ENCODE peak calls at places on chromosomes 4 and X, in eight cellular contexts. One of them, this sample, is unnamed.

GRCh38 chr4:89298160-89298559 is 9.4 kb downstream of the GPRIN3 start:
- DNase-seq in activated CD8-positive, alpha-beta memory T cell treated with anti-CD3 and anti-CD28 coated beads for 4 hours: no peak
- DNase-seq in thyroid gland: no peak
- DNase-seq in activated CD4-positive, alpha-beta T cell treated with anti-CD3 and anti-CD28 coated beads, Interleukin-2, amount 50 U/mL, for 1 hour: peak; percentile 32
- DNase-seq in endothelial cell: no peak
- DNase-seq in right cardiac atrium: no peak
- DNase-seq in iPS-NIHi11: no peak
- DNase-seq in ecto neural progenitor cell: no peak
- DNase-seq in this sample: no peak

GRCh38 chr4:113419631-113420030 is 341.9 kb downstream of the CAMK2D start:
- DNase-seq in thyroid gland: no peak
- DNase-seq in right cardiac atrium: no peak
- DNase-seq in ecto neural progenitor cell: no peak
- DNase-seq in endothelial cell: no peak
- DNase-seq in activated CD8-positive, alpha-beta memory T cell treated with anti-CD3 and anti-CD28 coated beads for 4 hours: no peak
- DNase-seq in iPS-NIHi11: no peak
- DNase-seq in activated CD4-positive, alpha-beta T cell treated with anti-CD3 and anti-CD28 coated beads, Interleukin-2, amount 50 U/mL, for 1 hour: no peak
- DNase-seq in this sample: no peak

GRCh38 chrX:154374361-154375155 is at the start of gene FLNA:
- DNase-seq in right cardiac atrium: no peak
- DNase-seq in activated CD4-positive, alpha-beta T cell treated with anti-CD3 and anti-CD28 coated beads, Interleukin-2, amount 50 U/mL, for 1 hour: no peak
- DNase-seq in ecto neural progenitor cell: peak; percentile 68
- DNase-seq in endothelial cell: peak; percentile 19
- DNase-seq in iPS-NIHi11: no peak
- DNase-seq in thyroid gland: peak; percentile 47
- DNase-seq in activated CD8-positive, alpha-beta memory T cell treated with anti-CD3 and anti-CD28 coated beads for 4 hours: no peak
- DNase-seq in this sample: no peak

GRCh38 chrX:2707334-2707760 is 16.3 kb downstream of the CD99 start:
- DNase-seq in endothelial cell: peak; percentile 37
- DNase-seq in activated CD8-positive, alpha-beta memory T cell treated with anti-CD3 and anti-CD28 coated beads for 4 hours: no peak
- DNase-seq in iPS-NIHi11: peak; percentile 42
- DNase-seq in ecto neural progenitor cell: peak; percentile 57
- DNase-seq in right cardiac atrium: peak; percentile 40
- DNase-seq in activated CD4-positive, alpha-beta T cell treated with anti-CD3 and anti-CD28 coated beads, Interleukin-2, amount 50 U/mL, for 1 hour: peak; percentile 51
- DNase-seq in thyroid gland: peak; percentile 57
- DNase-seq in this sample: peak; percentile 78

GRCh38 chr4:124426279-124426678 is 286.3 kb downstream of the ANKRD50 start:
- DNase-seq in activated CD8-positive, alpha-beta memory T cell treated with anti-CD3 and anti-CD28 coated beads for 4 hours: no peak
- DNase-seq in right cardiac atrium: no peak
- DNase-seq in iPS-NIHi11: no peak
- DNase-seq in activated CD4-positive, alpha-beta T cell treated with anti-CD3 and anti-CD28 coated beads, Interleukin-2, amount 50 U/mL, for 1 hour: no peak
- DNase-seq in thyroid gland: no peak
- DNase-seq in ecto neural progenitor cell: no peak
- DNase-seq in endothelial cell: no peak
- DNase-seq in this sample: no peak

GRCh38 chr4:25172964-25173917 is 13.0 kb upstream of the SEPSECS start:
- DNase-seq in ecto neural progenitor cell: no peak
- DNase-seq in activated CD8-positive, alpha-beta memory T cell treated with anti-CD3 and anti-CD28 coated beads for 4 hours: no peak
- DNase-seq in endothelial cell: no peak
- DNase-seq in right cardiac atrium: peak; percentile 28
- DNase-seq in iPS-NIHi11: peak; percentile 14
- DNase-seq in activated CD4-positive, alpha-beta T cell treated with anti-CD3 and anti-CD28 coated beads, Interleukin-2, amount 50 U/mL, for 1 hour: no peak
- DNase-seq in thyroid gland: no peak
- DNase-seq in this sample: no peak

GRCh38 chr4:152454398-152455011 is 81.4 kb downstream of the FBXW7 start:
- DNase-seq in activated CD8-positive, alpha-beta memory T cell treated with anti-CD3 and anti-CD28 coated beads for 4 hours: no peak
- DNase-seq in endothelial cell: no peak
- DNase-seq in right cardiac atrium: no peak
- DNase-seq in activated CD4-positive, alpha-beta T cell treated with anti-CD3 and anti-CD28 coated beads, Interleukin-2, amount 50 U/mL, for 1 hour: no peak
- DNase-seq in thyroid gland: no peak
- DNase-seq in iPS-NIHi11: peak; percentile 22
- DNase-seq in ecto neural progenitor cell: no peak
- DNase-seq in this sample: no peak

GRCh38 chrX:154401045-154401799 is 3.0 kb downstream of the RPL10 start:
- DNase-seq in activated CD4-positive, alpha-beta T cell treated with anti-CD3 and anti-CD28 coated beads, Interleukin-2, amount 50 U/mL, for 1 hour: no peak
- DNase-seq in activated CD8-positive, alpha-beta memory T cell treated with anti-CD3 and anti-CD28 coated beads for 4 hours: no peak
- DNase-seq in ecto neural progenitor cell: no peak
- DNase-seq in thyroid gland: no peak
- DNase-seq in endothelial cell: no peak
- DNase-seq in right cardiac atrium: no peak
- DNase-seq in iPS-NIHi11: no peak
- DNase-seq in this sample: no peak

GRCh38 chr4:6338175-6338950 is 68.7 kb downstream of the WFS1 start:
- DNase-seq in endothelial cell: no peak
- DNase-seq in thyroid gland: no peak
- DNase-seq in iPS-NIHi11: no peak
- DNase-seq in right cardiac atrium: no peak
- DNase-seq in ecto neural progenitor cell: no peak
- DNase-seq in activated CD4-positive, alpha-beta T cell treated with anti-CD3 and anti-CD28 coated beads, Interleukin-2, amount 50 U/mL, for 1 hour: no peak
- DNase-seq in activated CD8-positive, alpha-beta memory T cell treated with anti-CD3 and anti-CD28 coated beads for 4 hours: no peak
- DNase-seq in this sample: no peak

GRCh38 chr4:139523076-139523475 is 32.9 kb downstream of the SETD7 start:
- DNase-seq in endothelial cell: no peak
- DNase-seq in activated CD4-positive, alpha-beta T cell treated with anti-CD3 and anti-CD28 coated beads, Interleukin-2, amount 50 U/mL, for 1 hour: no peak
- DNase-seq in activated CD8-positive, alpha-beta memory T cell treated with anti-CD3 and anti-CD28 coated beads for 4 hours: no peak
- DNase-seq in iPS-NIHi11: no peak
- DNase-seq in thyroid gland: peak; percentile 31
- DNase-seq in right cardiac atrium: no peak
- DNase-seq in ecto neural progenitor cell: no peak
- DNase-seq in this sample: no peak

GRCh38 chrX:154495472-154495922 is 5.1 kb upstream of the SLC10A3 start:
- DNase-seq in activated CD4-positive, alpha-beta T cell treated with anti-CD3 and anti-CD28 coated beads, Interleukin-2, amount 50 U/mL, for 1 hour: no peak
- DNase-seq in thyroid gland: no peak
- DNase-seq in ecto neural progenitor cell: no peak
- DNase-seq in right cardiac atrium: no peak
- DNase-seq in activated CD8-positive, alpha-beta memory T cell treated with anti-CD3 and anti-CD28 coated beads for 4 hours: no peak
- DNase-seq in endothelial cell: no peak
- DNase-seq in iPS-NIHi11: no peak
- DNase-seq in this sample: no peak

GRCh38 chr4:128371004-128371777 is 83.6 kb upstream of the PGRMC2 start:
- DNase-seq in thyroid gland: no peak
- DNase-seq in right cardiac atrium: no peak
- DNase-seq in activated CD8-positive, alpha-beta memory T cell treated with anti-CD3 and anti-CD28 coated beads for 4 hours: no peak
- DNase-seq in ecto neural progenitor cell: no peak
- DNase-seq in endothelial cell: no peak
- DNase-seq in activated CD4-positive, alpha-beta T cell treated with anti-CD3 and anti-CD28 coated beads, Interleukin-2, amount 50 U/mL, for 1 hour: no peak
- DNase-seq in iPS-NIHi11: no peak
- DNase-seq in this sample: no peak

GRCh38 chr4:1573830-1574459 is 110.2 kb downstream of the FAM53A start:
- DNase-seq in activated CD4-positive, alpha-beta T cell treated with anti-CD3 and anti-CD28 coated beads, Interleukin-2, amount 50 U/mL, for 1 hour: no peak
- DNase-seq in ecto neural progenitor cell: no peak
- DNase-seq in endothelial cell: no peak
- DNase-seq in activated CD8-positive, alpha-beta memory T cell treated with anti-CD3 and anti-CD28 coated beads for 4 hours: no peak
- DNase-seq in right cardiac atrium: peak; percentile 2
- DNase-seq in thyroid gland: no peak
- DNase-seq in iPS-NIHi11: no peak
- DNase-seq in this sample: no peak

GRCh38 chr4:14223461-14223860 is 595.9 kb upstream of the BOD1L1 start:
- DNase-seq in endothelial cell: no peak
- DNase-seq in activated CD4-positive, alpha-beta T cell treated with anti-CD3 and anti-CD28 coated beads, Interleukin-2, amount 50 U/mL, for 1 hour: no peak
- DNase-seq in activated CD8-positive, alpha-beta memory T cell treated with anti-CD3 and anti-CD28 coated beads for 4 hours: no peak
- DNase-seq in iPS-NIHi11: no peak
- DNase-seq in ecto neural progenitor cell: no peak
- DNase-seq in right cardiac atrium: no peak
- DNase-seq in thyroid gland: no peak
- DNase-seq in this sample: no peak

GRCh38 chr4:8328866-8329559 is 59.5 kb downstream of the HTRA3 start:
- DNase-seq in activated CD4-positive, alpha-beta T cell treated with anti-CD3 and anti-CD28 coated beads, Interleukin-2, amount 50 U/mL, for 1 hour: no peak
- DNase-seq in iPS-NIHi11: no peak
- DNase-seq in right cardiac atrium: no peak
- DNase-seq in ecto neural progenitor cell: no peak
- DNase-seq in endothelial cell: no peak
- DNase-seq in activated CD8-positive, alpha-beta memory T cell treated with anti-CD3 and anti-CD28 coated beads for 4 hours: no peak
- DNase-seq in thyroid gland: no peak
- DNase-seq in this sample: no peak

GRCh38 chrX:151735219-151735618 is 673 bp downstream of the CNGA2 start:
- DNase-seq in activated CD4-positive, alpha-beta T cell treated with anti-CD3 and anti-CD28 coated beads, Interleukin-2, amount 50 U/mL, for 1 hour: no peak
- DNase-seq in endothelial cell: no peak
- DNase-seq in activated CD8-positive, alpha-beta memory T cell treated with anti-CD3 and anti-CD28 coated beads for 4 hours: no peak
- DNase-seq in ecto neural progenitor cell: no peak
- DNase-seq in iPS-NIHi11: no peak
- DNase-seq in thyroid gland: no peak
- DNase-seq in right cardiac atrium: no peak
- DNase-seq in this sample: no peak

GRCh38 chr4:91448668-91449330 is 855.0 kb upstream of the GRID2 start:
- DNase-seq in right cardiac atrium: no peak
- DNase-seq in activated CD8-positive, alpha-beta memory T cell treated with anti-CD3 and anti-CD28 coated beads for 4 hours: no peak
- DNase-seq in iPS-NIHi11: no peak
- DNase-seq in activated CD4-positive, alpha-beta T cell treated with anti-CD3 and anti-CD28 coated beads, Interleukin-2, amount 50 U/mL, for 1 hour: no peak
- DNase-seq in thyroid gland: no peak
- DNase-seq in ecto neural progenitor cell: no peak
- DNase-seq in endothelial cell: no peak
- DNase-seq in this sample: no peak

GRCh38 chr4:10704050-10704810 is 19.7 kb upstream of the CLNK start:
- DNase-seq in ecto neural progenitor cell: no peak
- DNase-seq in activated CD8-positive, alpha-beta memory T cell treated with anti-CD3 and anti-CD28 coated beads for 4 hours: no peak
- DNase-seq in right cardiac atrium: no peak
- DNase-seq in endothelial cell: no peak
- DNase-seq in thyroid gland: no peak
- DNase-seq in activated CD4-positive, alpha-beta T cell treated with anti-CD3 and anti-CD28 coated beads, Interleukin-2, amount 50 U/mL, for 1 hour: no peak
- DNase-seq in iPS-NIHi11: no peak
- DNase-seq in this sample: no peak

GRCh38 chr4:81816362-81816761 is 344.7 kb upstream of the RASGEF1B start:
- DNase-seq in right cardiac atrium: no peak
- DNase-seq in endothelial cell: no peak
- DNase-seq in activated CD8-positive, alpha-beta memory T cell treated with anti-CD3 and anti-CD28 coated beads for 4 hours: no peak
- DNase-seq in iPS-NIHi11: no peak
- DNase-seq in activated CD4-positive, alpha-beta T cell treated with anti-CD3 and anti-CD28 coated beads, Interleukin-2, amount 50 U/mL, for 1 hour: no peak
- DNase-seq in ecto neural progenitor cell: no peak
- DNase-seq in thyroid gland: no peak
- DNase-seq in this sample: no peak

GRCh38 chrX:76279007-76279406 is 106.1 kb downstream of the PBDC1 start:
- DNase-seq in endothelial cell: peak; percentile 38
- DNase-seq in iPS-NIHi11: peak; percentile 26
- DNase-seq in activated CD4-positive, alpha-beta T cell treated with anti-CD3 and anti-CD28 coated beads, Interleukin-2, amount 50 U/mL, for 1 hour: peak; percentile 32
- DNase-seq in right cardiac atrium: no peak
- DNase-seq in thyroid gland: peak; percentile 43
- DNase-seq in activated CD8-positive, alpha-beta memory T cell treated with anti-CD3 and anti-CD28 coated beads for 4 hours: no peak
- DNase-seq in ecto neural progenitor cell: no peak
- DNase-seq in this sample: peak; percentile 9

This sample was measured in prostate gland.